ENCODE peak calls at places on chromosomes 3 and 15, in nine cellular contexts. H is HTR-8/SVneo; T is neuronal stem cell; J is NCI-H1436; F is AG04449; D is COR-L47; Y is stimulated activated CD8-positive, alpha-beta memory T cell treated with anti-CD3 and anti-CD28 coated beads, Interleukin-4, amount 100 ng/mL, for 48 hours; C is coronary artery; S is PC-3. Q is an unnamed sample.

GRCh38 chr3:129795596-129795995 is 97.9 kb downstream of the TMCC1 start:
- DNase-seq in H (no peak), T (no peak), J (no peak), F (no peak), D (no peak), Y (no peak), C (no peak), S (peak; percentile 83), Q (no peak)

GRCh38 chr15:70512772-70513362 is 250.5 kb downstream of the UACA start:
- DNase-seq in H (peak; percentile 65), T (no peak), J (no peak), F (no peak), D (peak; percentile 9), Y (peak; percentile 79), C (no peak), S (peak; percentile 78), Q (peak; percentile 79)

GRCh38 chr3:187403768-187404270 is 35.6 kb downstream of the RTP4 start:
- DNase-seq in H (peak; percentile 26), T (no peak), J (no peak), F (peak; percentile 73), D (no peak), Y (no peak), C (no peak), S (peak; percentile 89), Q (peak; percentile 58)

GRCh38 chr15:80264031-80264430 is 12.0 kb upstream of the CTXND1 start:
- DNase-seq in H (no peak), T (no peak), J (no peak), F (no peak), D (no peak), Y (no peak), C (no peak), S (peak; percentile 30), Q (no peak)

GRCh38 chr15:83475551-83475950 is 28.4 kb downstream of the SH3GL3 start:
- DNase-seq in H (peak; percentile 41), T (peak; percentile 15), J (no peak), F (peak; percentile 2), D (no peak), Y (no peak), C (no peak), S (peak; percentile 73), Q (no peak)

GRCh38 chr3:141116791-141117190 is 65.6 kb downstream of the SPSB4 start:
- DNase-seq in H (no peak), T (no peak), J (no peak), F (no peak), D (no peak), Y (no peak), C (no peak), S (no peak), Q (no peak)

GRCh38 chr3:152376351-152377183 is 107.8 kb downstream of the MBNL1 start:
- DNase-seq in H (no peak), T (no peak), J (no peak), F (peak; percentile 63), D (no peak), Y (no peak), C (no peak), S (peak; percentile 51), Q (no peak)

GRCh38 chr3:52346623-52347530 is 30.8 kb downstream of the DNAH1 start:
- DNase-seq in H (no peak), T (no peak), J (no peak), F (peak; percentile 31), D (no peak), Y (no peak), C (no peak), S (peak; percentile 24), Q (no peak)

GRCh38 chr3:33299395-33300081 is 22.3 kb downstream of the FBXL2 start:
- DNase-seq in H (peak; percentile 48), T (no peak), J (no peak), F (peak; percentile 61), D (no peak), Y (no peak), C (no peak), S (peak; percentile 80), Q (peak; percentile 1)

GRCh38 chr15:90762109-90762508 is 45.0 kb downstream of the BLM start:
- DNase-seq in H (no peak), T (no peak), J (no peak), F (no peak), D (no peak), Y (no peak), C (peak; percentile 77), S (no peak), Q (no peak)

GRCh38 chr15:40344631-40345120 is 3.9 kb upstream of the CCDC9B start:
- DNase-seq in H (peak; percentile 81), T (no peak), J (peak; percentile 61), F (no peak), D (peak; percentile 61), Y (peak; percentile 78), C (no peak), S (peak; percentile 69), Q (peak; percentile 84)

GRCh38 chr15:83943849-83944404 is 290.0 kb downstream of the ADAMTSL3 start:
- DNase-seq in H (no peak), T (no peak), J (no peak), F (no peak), D (no peak), Y (no peak), C (no peak), S (peak; percentile 59), Q (no peak)

GRCh38 chr3:4425707-4426106 is 41.4 kb downstream of the SUMF1 start:
- DNase-seq in H (no peak), T (no peak), J (no peak), F (no peak), D (no peak), Y (peak; percentile 54), C (no peak), S (no peak), Q (no peak)

GRCh38 chr3:188950006-188950405 is 221.8 kb upstream of the TPRG1 start:
- DNase-seq in H (no peak), T (no peak), J (no peak), F (no peak), D (no peak), Y (no peak), C (no peak), S (no peak), Q (no peak)

GRCh38 chr3:65483475-65483874 is 555.2 kb downstream of the MAGI1 start:
- DNase-seq in H (no peak), T (no peak), J (no peak), F (peak; percentile 7), D (peak; percentile 16), Y (no peak), C (no peak), S (peak; percentile 59), Q (peak; percentile 61)

Q was measured in HT-29.